ENCODE peak calls at places on chromosomes 11 and 22, in four cellular contexts. W is K562, Q is HepG2, K is GM12878. E is an unnamed sample.
A peak's percentile ranks its signal among the peaks of the same experiment; 100 is the strongest.

GRCh38 chr11:92888701-92889100 is 80.8 kb upstream of the MTNR1B start:
- DNase-seq in W (peak; percentile 13), Q (no peak), K (no peak), E (no peak)

GRCh38 chr11:17746096-17746495 is 11.5 kb downstream of the KCNC1 start:
- DNase-seq in K (no peak), Q (no peak), W (no peak), E (no peak)

GRCh38 chr22:28829358-28830181 is 29.2 kb upstream of the XBP1 start:
- DNase-seq in Q (peak; percentile 92), W (peak; percentile 59), K (no peak), E (peak; percentile 88)

GRCh38 chr11:28951191-28951590 is 843.0 kb downstream of the METTL15 start:
- DNase-seq in Q (no peak), W (no peak), K (no peak), E (no peak)

GRCh38 chr11:64246874-64247728 is at the start of gene PPP1R14B:
- DNase-seq in W (peak; percentile 90), Q (peak; percentile 80), K (no peak), E (peak; percentile 82)

GRCh38 chr11:92296138-92296515 is 71.5 kb downstream of the FAT3 start:
- DNase-seq in W (no peak), K (no peak), Q (no peak), E (no peak)

GRCh38 chr22:46256358-46256958 is 6.4 kb upstream of the CDPF1 start:
- DNase-seq in W (peak; percentile 44), Q (peak; percentile 10), K (no peak), E (no peak)

GRCh38 chr11:836700-837099 is 3.9 kb downstream of the CD151 start:
- DNase-seq in Q (no peak), W (no peak), K (no peak), E (no peak)

GRCh38 chr22:18067548-18068341 is 10.0 kb upstream of the PEX26 start:
- DNase-seq in Q (no peak), W (no peak), K (no peak), E (no peak)

GRCh38 chr11:59144096-59144495 is 1.4 kb downstream of the FAM111A start:
- DNase-seq in W (no peak), Q (no peak), K (no peak), E (no peak)

GRCh38 chr22:32619614-32620426 is 145.2 kb downstream of the FBXO7 start:
- DNase-seq in K (no peak), W (no peak), Q (peak; percentile 91), E (no peak)

GRCh38 chr22:41447435-41448188 is 1.0 kb upstream of the TOB2 start:
- DNase-seq in Q (peak; percentile 73), W (peak; percentile 33), K (no peak), E (peak; percentile 57)

GRCh38 chr11:76765863-76766350 is 17.2 kb upstream of the TSKU start:
- DNase-seq in W (no peak), K (no peak), Q (peak; percentile 43), E (no peak)

GRCh38 chr11:36235750-36236149 is 53.5 kb downstream of the COMMD9 start:
- DNase-seq in K (no peak), Q (peak; percentile 5), W (no peak), E (no peak)

GRCh38 chr11:8260202-8260996 is 3.3 kb downstream of the LMO1 start:
- DNase-seq in K (no peak), W (no peak), Q (no peak), E (no peak)

GRCh38 chr11:90332415-90332814 is 109.6 kb upstream of the CHORDC1 start:
- DNase-seq in K (no peak), Q (no peak), W (no peak), E (no peak)

DNA sequence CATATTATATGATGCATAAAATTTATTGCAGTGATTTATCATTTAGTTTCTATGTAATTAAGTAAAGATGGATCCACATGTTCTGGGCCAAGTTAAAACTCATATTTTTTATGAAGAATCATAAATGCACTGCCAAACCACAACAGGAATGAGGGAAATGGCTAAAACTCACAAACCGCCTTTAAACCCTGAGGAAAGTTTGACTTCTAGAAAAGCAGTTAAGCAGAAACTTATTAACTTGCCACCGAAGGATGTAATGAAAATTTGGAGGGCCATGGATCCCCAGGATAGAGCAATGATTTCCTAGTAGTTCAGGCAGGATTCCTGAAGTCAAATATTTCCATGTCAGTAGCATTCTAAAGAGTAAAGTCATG is 218.3 kb upstream of the CTSC start:
- DNase-seq in Q (no peak), K (no peak), W (no peak), E (no peak)
- TF ChIP-seq FOXK2 in Q (no peak), K (no peak), W (no peak), E (no peak)

DNA sequence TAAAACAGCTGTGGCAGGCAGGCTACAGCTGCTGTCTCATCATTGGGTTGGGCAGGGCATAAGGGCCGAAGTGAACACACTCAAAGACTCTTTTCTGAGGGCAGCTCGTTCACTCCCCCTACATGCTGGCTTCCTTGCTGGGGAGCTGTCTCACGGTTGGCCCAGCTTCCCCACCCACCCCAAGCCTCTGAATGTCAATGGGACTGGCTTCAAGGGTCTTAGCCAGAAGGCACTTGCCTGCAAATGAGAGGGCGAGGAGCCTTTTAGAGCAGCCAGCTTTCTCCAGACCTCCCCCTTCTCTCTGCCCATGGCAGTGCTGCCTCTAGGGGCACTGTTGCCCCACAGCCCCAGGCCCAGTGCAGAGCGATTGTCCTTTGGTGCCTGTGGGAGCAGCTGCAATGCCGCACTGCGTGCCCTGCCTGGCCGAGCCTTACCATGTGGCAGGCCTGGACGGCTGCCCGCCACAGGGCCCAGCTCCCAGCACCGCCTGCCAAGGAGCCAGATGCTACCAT is 94.7 kb upstream of the RASSF10 start:
- DNase-seq in K (no peak), Q (no peak), W (peak; percentile 65), E (peak; percentile 68)
- TF ChIP-seq FOXM1 in K (no peak), Q (no peak), W (no peak), E (no peak)

GRCh38 chr11:120442031-120442430 is 69.5 kb upstream of the GRIK4 start:
- DNase-seq in K (no peak), Q (no peak), W (no peak), E (no peak)
- TF ChIP-seq FOXK2 in K (no peak), Q (no peak), W (no peak), E (no peak)

DNA sequence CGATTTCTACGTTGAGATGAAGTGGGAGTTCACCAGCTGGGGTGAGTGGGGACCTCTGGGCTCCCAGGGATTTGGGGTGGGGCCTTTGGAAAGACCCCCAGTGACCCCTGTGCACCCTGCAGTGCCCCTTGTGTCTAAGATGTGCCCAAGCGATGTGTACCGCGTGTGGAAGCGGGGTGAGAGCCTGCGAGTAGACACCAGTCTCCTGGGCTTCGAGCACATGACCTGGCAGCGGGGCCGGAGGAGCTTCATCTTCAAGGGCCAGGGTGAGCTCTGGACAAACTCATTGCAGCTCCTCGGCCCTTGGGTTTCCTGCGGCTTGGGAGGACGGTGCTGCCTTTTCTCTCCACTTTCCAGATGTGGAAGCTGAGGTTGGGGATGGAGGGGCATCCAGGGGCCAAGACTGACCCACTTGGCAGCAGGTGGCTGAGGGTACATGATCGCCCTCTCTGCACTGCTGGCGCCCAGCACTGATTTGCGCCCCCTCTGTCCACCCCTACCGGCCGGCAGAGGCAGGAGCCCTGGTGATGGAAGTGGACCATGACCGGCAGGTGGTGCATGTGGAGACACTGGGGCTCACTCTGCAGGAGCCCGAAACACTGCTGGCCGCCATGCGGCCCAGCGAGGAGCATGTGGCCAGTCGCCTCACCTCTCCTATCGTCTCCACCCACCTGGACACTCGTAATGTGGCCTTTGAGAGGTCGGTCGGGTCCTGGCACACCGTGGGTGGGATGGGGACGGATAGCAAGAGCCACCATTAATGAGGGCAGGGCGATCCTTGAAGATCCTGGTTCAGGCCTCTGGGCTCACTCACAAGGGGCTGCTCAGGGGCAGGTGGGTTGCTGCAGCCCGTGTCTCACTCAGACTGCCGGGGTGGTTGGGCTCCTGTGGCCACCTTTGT is 2.6 kb downstream of the ANKRD13D start:
- DNase-seq in W (no peak), Q (no peak), K (no peak), E (no peak)
- TF ChIP-seq FOXM1 in W (no peak), Q (no peak), K (no peak), E (no peak)

GRCh38 chr11:102229510-102230119 is 87.7 kb upstream of the BIRC3 start:
- DNase-seq in K (no peak), Q (peak; percentile 71), W (no peak), E (no peak)

GRCh38 chr11:102225689-102226562 is 91.4 kb upstream of the BIRC3 start:
- DNase-seq in Q (peak; percentile 28), W (no peak), K (no peak), E (no peak)

GRCh38 chr11:102220728-102221467 is 96.4 kb upstream of the BIRC3 start:
- DNase-seq in K (no peak), W (no peak), Q (no peak), E (no peak)

GRCh38 chr11:102226702-102227101 is 90.6 kb upstream of the BIRC3 start:
- DNase-seq in W (no peak), Q (no peak), K (no peak), E (no peak)

DNA sequence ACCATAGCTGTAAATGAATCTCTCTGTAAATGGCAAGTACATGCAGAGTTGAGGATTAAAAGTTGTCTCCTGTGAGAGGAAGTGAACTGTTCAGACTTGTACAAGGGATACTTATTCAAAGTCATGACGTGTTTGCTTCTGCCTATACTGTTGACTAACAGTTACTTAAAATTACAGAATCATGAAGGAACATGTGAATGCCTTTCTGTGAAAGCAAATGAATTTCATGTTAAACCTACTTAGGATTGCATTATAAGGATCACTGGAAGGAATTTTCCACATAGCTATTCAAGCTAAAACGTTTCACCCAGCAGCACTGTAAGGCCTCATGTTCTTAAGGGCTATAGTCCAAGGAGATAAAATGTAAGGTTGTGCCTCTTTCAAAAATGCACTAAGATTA is 93.4 kb upstream of the BIRC3 start:
- DNase-seq in K (no peak), Q (no peak), W (no peak), E (no peak)
- TF ChIP-seq FOXK2 in K (no peak), Q (no peak), W (no peak), E (no peak)

GRCh38 chr11:33475999-33476398 is 218.8 kb downstream of the HIPK3 start:
- DNase-seq in W (no peak), Q (peak; percentile 37), K (no peak), E (peak; percentile 37)
- TF ChIP-seq FOXM1 in W (no peak), Q (no peak), K (no peak), E (no peak)

GRCh38 chr22:23859201-23859600 is 1.5 kb downstream of the SLC2A11 start:
- DNase-seq in K (no peak), W (no peak), Q (no peak), E (no peak)

GRCh38 chr22:23858484-23858815 is 775 bp downstream of the SLC2A11 start:
- DNase-seq in W (no peak), Q (no peak), K (no peak), E (no peak)

GRCh38 chr22:23857606-23858483 is at the start of gene SLC2A11:
- DNase-seq in W (peak; percentile 91), Q (peak; percentile 96), K (peak; percentile 96), E (peak; percentile 99)

GRCh38 chr22:23856721-23857605 is 712 bp upstream of the SLC2A11 start:
- DNase-seq in K (no peak), W (no peak), Q (peak; percentile 54), E (no peak)

GRCh38 chr22:23862103-23862502 is 4.4 kb downstream of the SLC2A11 start:
- DNase-seq in K (no peak), W (peak; percentile 57), Q (no peak), E (peak; percentile 73)
- TF ChIP-seq FOXK2 in K (no peak), W (no peak), Q (no peak), E (no peak)

GRCh38 chr11:67627394-67627787 is 2.3 kb downstream of the NUDT8 start:
- DNase-seq in K (no peak), Q (no peak), W (no peak), E (no peak)
- TF ChIP-seq FOXM1 in K (no peak), Q (no peak), W (no peak), E (no peak)